ENCODE peak calls at places on chromosomes 2 and 18, in ten cellular contexts. One of them, this sample, is unnamed.

GRCh38 chr2:134119672-134120159 is 134.2 kb upstream of the MGAT5 start:
- DNase-seq in stimulated activated CD8-positive, alpha-beta memory T cell treated with anti-CD3 and anti-CD28 coated beads, Interleukin-7, amount 100 ng/mL, for 24 hours: peak
- DNase-seq in HT-29: peak
- DNase-seq in Daoy: peak
- DNase-seq in HFFc6: peak
- DNase-seq in activated CD8-positive, alpha-beta T cell treated with anti-CD3 and anti-CD28 coated beads for 36 hours: peak
- DNase-seq in effector CD4-positive, alpha-beta T cell: peak
- DNase-seq in brain microvascular endothelial cell: peak
- DNase-seq in A549: peak
- DNase-seq in stimulated activated CD4-positive, alpha-beta T cell treated with anti-CD3 and anti-CD28 coated beads, Interleukin-15, amount 100 ng/mL, for 24 hours: peak
- DNase-seq in this sample: peak

GRCh38 chr2:112626604-112627059 is 19.1 kb upstream of the SLC20A1 start:
- DNase-seq in stimulated activated CD4-positive, alpha-beta T cell treated with anti-CD3 and anti-CD28 coated beads, Interleukin-15, amount 100 ng/mL, for 24 hours: peak
- DNase-seq in HT-29: peak
- DNase-seq in stimulated activated CD8-positive, alpha-beta memory T cell treated with anti-CD3 and anti-CD28 coated beads, Interleukin-7, amount 100 ng/mL, for 24 hours: no peak
- DNase-seq in HFFc6: peak
- DNase-seq in brain microvascular endothelial cell: no peak
- DNase-seq in A549: peak
- DNase-seq in Daoy: peak
- DNase-seq in activated CD8-positive, alpha-beta T cell treated with anti-CD3 and anti-CD28 coated beads for 36 hours: peak
- DNase-seq in effector CD4-positive, alpha-beta T cell: peak
- DNase-seq in this sample: no peak

GRCh38 chr2:198004921-198005829 is 200.8 kb downstream of the PLCL1 start:
- DNase-seq in HFFc6: no peak
- DNase-seq in A549: no peak
- DNase-seq in Daoy: no peak
- DNase-seq in HT-29: no peak
- DNase-seq in effector CD4-positive, alpha-beta T cell: no peak
- DNase-seq in activated CD8-positive, alpha-beta T cell treated with anti-CD3 and anti-CD28 coated beads for 36 hours: peak
- DNase-seq in brain microvascular endothelial cell: no peak
- DNase-seq in stimulated activated CD8-positive, alpha-beta memory T cell treated with anti-CD3 and anti-CD28 coated beads, Interleukin-7, amount 100 ng/mL, for 24 hours: no peak
- DNase-seq in stimulated activated CD4-positive, alpha-beta T cell treated with anti-CD3 and anti-CD28 coated beads, Interleukin-15, amount 100 ng/mL, for 24 hours: peak
- DNase-seq in this sample: no peak

GRCh38 chr2:135317375-135317774 is 213.6 kb downstream of the ZRANB3 start:
- DNase-seq in effector CD4-positive, alpha-beta T cell: no peak
- DNase-seq in HT-29: no peak
- DNase-seq in stimulated activated CD4-positive, alpha-beta T cell treated with anti-CD3 and anti-CD28 coated beads, Interleukin-15, amount 100 ng/mL, for 24 hours: no peak
- DNase-seq in Daoy: no peak
- DNase-seq in HFFc6: no peak
- DNase-seq in stimulated activated CD8-positive, alpha-beta memory T cell treated with anti-CD3 and anti-CD28 coated beads, Interleukin-7, amount 100 ng/mL, for 24 hours: no peak
- DNase-seq in A549: no peak
- DNase-seq in brain microvascular endothelial cell: no peak
- DNase-seq in activated CD8-positive, alpha-beta T cell treated with anti-CD3 and anti-CD28 coated beads for 36 hours: no peak
- DNase-seq in this sample: no peak

GRCh38 chr18:3758531-3758930 is 308.6 kb downstream of the TGIF1 start:
- DNase-seq in activated CD8-positive, alpha-beta T cell treated with anti-CD3 and anti-CD28 coated beads for 36 hours: no peak
- DNase-seq in Daoy: peak
- DNase-seq in HT-29: no peak
- DNase-seq in effector CD4-positive, alpha-beta T cell: no peak
- DNase-seq in stimulated activated CD4-positive, alpha-beta T cell treated with anti-CD3 and anti-CD28 coated beads, Interleukin-15, amount 100 ng/mL, for 24 hours: no peak
- DNase-seq in brain microvascular endothelial cell: peak
- DNase-seq in stimulated activated CD8-positive, alpha-beta memory T cell treated with anti-CD3 and anti-CD28 coated beads, Interleukin-7, amount 100 ng/mL, for 24 hours: no peak
- DNase-seq in HFFc6: peak
- DNase-seq in A549: peak
- DNase-seq in this sample: no peak

GRCh38 chr2:231890896-231891513 is 35.2 kb downstream of the NPPC start:
- DNase-seq in activated CD8-positive, alpha-beta T cell treated with anti-CD3 and anti-CD28 coated beads for 36 hours: no peak
- DNase-seq in HT-29: peak
- DNase-seq in Daoy: no peak
- DNase-seq in A549: no peak
- DNase-seq in effector CD4-positive, alpha-beta T cell: no peak
- DNase-seq in stimulated activated CD8-positive, alpha-beta memory T cell treated with anti-CD3 and anti-CD28 coated beads, Interleukin-7, amount 100 ng/mL, for 24 hours: no peak
- DNase-seq in brain microvascular endothelial cell: no peak
- DNase-seq in stimulated activated CD4-positive, alpha-beta T cell treated with anti-CD3 and anti-CD28 coated beads, Interleukin-15, amount 100 ng/mL, for 24 hours: no peak
- DNase-seq in HFFc6: no peak
- DNase-seq in this sample: no peak

GRCh38 chr2:237254911-237255578 is 158.9 kb downstream of the COL6A3 start:
- DNase-seq in effector CD4-positive, alpha-beta T cell: no peak
- DNase-seq in activated CD8-positive, alpha-beta T cell treated with anti-CD3 and anti-CD28 coated beads for 36 hours: no peak
- DNase-seq in Daoy: peak
- DNase-seq in HT-29: no peak
- DNase-seq in stimulated activated CD8-positive, alpha-beta memory T cell treated with anti-CD3 and anti-CD28 coated beads, Interleukin-7, amount 100 ng/mL, for 24 hours: no peak
- DNase-seq in HFFc6: peak
- DNase-seq in stimulated activated CD4-positive, alpha-beta T cell treated with anti-CD3 and anti-CD28 coated beads, Interleukin-15, amount 100 ng/mL, for 24 hours: no peak
- DNase-seq in brain microvascular endothelial cell: peak
- DNase-seq in A549: no peak
- DNase-seq in this sample: no peak

GRCh38 chr2:88003074-88003755 is 13.1 kb downstream of the RNU2-63P start:
- DNase-seq in stimulated activated CD4-positive, alpha-beta T cell treated with anti-CD3 and anti-CD28 coated beads, Interleukin-15, amount 100 ng/mL, for 24 hours: no peak
- DNase-seq in brain microvascular endothelial cell: no peak
- DNase-seq in HT-29: no peak
- DNase-seq in Daoy: no peak
- DNase-seq in A549: no peak
- DNase-seq in effector CD4-positive, alpha-beta T cell: no peak
- DNase-seq in HFFc6: no peak
- DNase-seq in activated CD8-positive, alpha-beta T cell treated with anti-CD3 and anti-CD28 coated beads for 36 hours: no peak
- DNase-seq in stimulated activated CD8-positive, alpha-beta memory T cell treated with anti-CD3 and anti-CD28 coated beads, Interleukin-7, amount 100 ng/mL, for 24 hours: no peak
- DNase-seq in this sample: no peak

GRCh38 chr18:60753753-60754152 is 381.2 kb upstream of the MC4R start:
- DNase-seq in stimulated activated CD4-positive, alpha-beta T cell treated with anti-CD3 and anti-CD28 coated beads, Interleukin-15, amount 100 ng/mL, for 24 hours: no peak
- DNase-seq in effector CD4-positive, alpha-beta T cell: no peak
- DNase-seq in Daoy: no peak
- DNase-seq in A549: no peak
- DNase-seq in HFFc6: no peak
- DNase-seq in activated CD8-positive, alpha-beta T cell treated with anti-CD3 and anti-CD28 coated beads for 36 hours: no peak
- DNase-seq in HT-29: no peak
- DNase-seq in stimulated activated CD8-positive, alpha-beta memory T cell treated with anti-CD3 and anti-CD28 coated beads, Interleukin-7, amount 100 ng/mL, for 24 hours: no peak
- DNase-seq in brain microvascular endothelial cell: no peak
- DNase-seq in this sample: no peak

GRCh38 chr2:239597216-239597615 is 196.4 kb upstream of the HDAC4 start:
- DNase-seq in stimulated activated CD8-positive, alpha-beta memory T cell treated with anti-CD3 and anti-CD28 coated beads, Interleukin-7, amount 100 ng/mL, for 24 hours: no peak
- DNase-seq in Daoy: no peak
- DNase-seq in HT-29: no peak
- DNase-seq in effector CD4-positive, alpha-beta T cell: no peak
- DNase-seq in stimulated activated CD4-positive, alpha-beta T cell treated with anti-CD3 and anti-CD28 coated beads, Interleukin-15, amount 100 ng/mL, for 24 hours: peak
- DNase-seq in HFFc6: no peak
- DNase-seq in activated CD8-positive, alpha-beta T cell treated with anti-CD3 and anti-CD28 coated beads for 36 hours: no peak
- DNase-seq in brain microvascular endothelial cell: no peak
- DNase-seq in A549: no peak
- DNase-seq in this sample: no peak

GRCh38 chr2:150605664-150606063 is 118.2 kb upstream of the RND3 start:
- DNase-seq in A549: no peak
- DNase-seq in activated CD8-positive, alpha-beta T cell treated with anti-CD3 and anti-CD28 coated beads for 36 hours: no peak
- DNase-seq in stimulated activated CD4-positive, alpha-beta T cell treated with anti-CD3 and anti-CD28 coated beads, Interleukin-15, amount 100 ng/mL, for 24 hours: no peak
- DNase-seq in Daoy: no peak
- DNase-seq in stimulated activated CD8-positive, alpha-beta memory T cell treated with anti-CD3 and anti-CD28 coated beads, Interleukin-7, amount 100 ng/mL, for 24 hours: no peak
- DNase-seq in brain microvascular endothelial cell: no peak
- DNase-seq in HFFc6: no peak
- DNase-seq in HT-29: no peak
- DNase-seq in effector CD4-positive, alpha-beta T cell: no peak
- DNase-seq in this sample: no peak

GRCh38 chr2:105723431-105723830 is 21.3 kb upstream of the NCK2 start:
- DNase-seq in A549: no peak
- DNase-seq in HFFc6: no peak
- DNase-seq in HT-29: no peak
- DNase-seq in activated CD8-positive, alpha-beta T cell treated with anti-CD3 and anti-CD28 coated beads for 36 hours: no peak
- DNase-seq in effector CD4-positive, alpha-beta T cell: no peak
- DNase-seq in stimulated activated CD8-positive, alpha-beta memory T cell treated with anti-CD3 and anti-CD28 coated beads, Interleukin-7, amount 100 ng/mL, for 24 hours: no peak
- DNase-seq in brain microvascular endothelial cell: no peak
- DNase-seq in Daoy: no peak
- DNase-seq in stimulated activated CD4-positive, alpha-beta T cell treated with anti-CD3 and anti-CD28 coated beads, Interleukin-15, amount 100 ng/mL, for 24 hours: no peak
- DNase-seq in this sample: no peak

GRCh38 chr2:191048073-191048472 is 34.1 kb upstream of the STAT1 start:
- DNase-seq in stimulated activated CD4-positive, alpha-beta T cell treated with anti-CD3 and anti-CD28 coated beads, Interleukin-15, amount 100 ng/mL, for 24 hours: no peak
- DNase-seq in brain microvascular endothelial cell: peak
- DNase-seq in HFFc6: no peak
- DNase-seq in Daoy: no peak
- DNase-seq in A549: peak
- DNase-seq in effector CD4-positive, alpha-beta T cell: no peak
- DNase-seq in activated CD8-positive, alpha-beta T cell treated with anti-CD3 and anti-CD28 coated beads for 36 hours: no peak
- DNase-seq in HT-29: no peak
- DNase-seq in stimulated activated CD8-positive, alpha-beta memory T cell treated with anti-CD3 and anti-CD28 coated beads, Interleukin-7, amount 100 ng/mL, for 24 hours: no peak
- DNase-seq in this sample: peak

GRCh38 chr2:72033636-72034035 is 114.0 kb downstream of the CYP26B1 start:
- DNase-seq in brain microvascular endothelial cell: no peak
- DNase-seq in stimulated activated CD8-positive, alpha-beta memory T cell treated with anti-CD3 and anti-CD28 coated beads, Interleukin-7, amount 100 ng/mL, for 24 hours: no peak
- DNase-seq in stimulated activated CD4-positive, alpha-beta T cell treated with anti-CD3 and anti-CD28 coated beads, Interleukin-15, amount 100 ng/mL, for 24 hours: no peak
- DNase-seq in activated CD8-positive, alpha-beta T cell treated with anti-CD3 and anti-CD28 coated beads for 36 hours: no peak
- DNase-seq in HT-29: no peak
- DNase-seq in HFFc6: no peak
- DNase-seq in effector CD4-positive, alpha-beta T cell: no peak
- DNase-seq in A549: no peak
- DNase-seq in Daoy: no peak
- DNase-seq in this sample: no peak

GRCh38 chr2:65612654-65613053 is 180.3 kb upstream of the SPRED2 start:
- DNase-seq in effector CD4-positive, alpha-beta T cell: no peak
- DNase-seq in stimulated activated CD8-positive, alpha-beta memory T cell treated with anti-CD3 and anti-CD28 coated beads, Interleukin-7, amount 100 ng/mL, for 24 hours: no peak
- DNase-seq in Daoy: no peak
- DNase-seq in activated CD8-positive, alpha-beta T cell treated with anti-CD3 and anti-CD28 coated beads for 36 hours: no peak
- DNase-seq in stimulated activated CD4-positive, alpha-beta T cell treated with anti-CD3 and anti-CD28 coated beads, Interleukin-15, amount 100 ng/mL, for 24 hours: no peak
- DNase-seq in A549: peak
- DNase-seq in HT-29: no peak
- DNase-seq in HFFc6: peak
- DNase-seq in brain microvascular endothelial cell: no peak
- DNase-seq in this sample: no peak

GRCh38 chr18:57901819-57902600 is 98.9 kb upstream of the ATP8B1 start:
- DNase-seq in HT-29: peak
- DNase-seq in Daoy: peak
- DNase-seq in stimulated activated CD4-positive, alpha-beta T cell treated with anti-CD3 and anti-CD28 coated beads, Interleukin-15, amount 100 ng/mL, for 24 hours: no peak
- DNase-seq in A549: peak
- DNase-seq in stimulated activated CD8-positive, alpha-beta memory T cell treated with anti-CD3 and anti-CD28 coated beads, Interleukin-7, amount 100 ng/mL, for 24 hours: no peak
- DNase-seq in activated CD8-positive, alpha-beta T cell treated with anti-CD3 and anti-CD28 coated beads for 36 hours: no peak
- DNase-seq in brain microvascular endothelial cell: peak
- DNase-seq in effector CD4-positive, alpha-beta T cell: no peak
- DNase-seq in HFFc6: no peak
- DNase-seq in this sample: no peak

GRCh38 chr2:85710687-85711577 is 16.8 kb downstream of the GNLY start:
- DNase-seq in stimulated activated CD8-positive, alpha-beta memory T cell treated with anti-CD3 and anti-CD28 coated beads, Interleukin-7, amount 100 ng/mL, for 24 hours: no peak
- DNase-seq in stimulated activated CD4-positive, alpha-beta T cell treated with anti-CD3 and anti-CD28 coated beads, Interleukin-15, amount 100 ng/mL, for 24 hours: no peak
- DNase-seq in HT-29: no peak
- DNase-seq in brain microvascular endothelial cell: no peak
- DNase-seq in activated CD8-positive, alpha-beta T cell treated with anti-CD3 and anti-CD28 coated beads for 36 hours: no peak
- DNase-seq in effector CD4-positive, alpha-beta T cell: no peak
- DNase-seq in HFFc6: no peak
- DNase-seq in Daoy: no peak
- DNase-seq in A549: no peak
- DNase-seq in this sample: no peak

GRCh38 chr2:84914334-84914733 is 8.9 kb downstream of the TMSB10 start:
- DNase-seq in activated CD8-positive, alpha-beta T cell treated with anti-CD3 and anti-CD28 coated beads for 36 hours: no peak
- DNase-seq in A549: no peak
- DNase-seq in effector CD4-positive, alpha-beta T cell: no peak
- DNase-seq in stimulated activated CD8-positive, alpha-beta memory T cell treated with anti-CD3 and anti-CD28 coated beads, Interleukin-7, amount 100 ng/mL, for 24 hours: no peak
- DNase-seq in brain microvascular endothelial cell: no peak
- DNase-seq in HFFc6: no peak
- DNase-seq in HT-29: no peak
- DNase-seq in stimulated activated CD4-positive, alpha-beta T cell treated with anti-CD3 and anti-CD28 coated beads, Interleukin-15, amount 100 ng/mL, for 24 hours: no peak
- DNase-seq in Daoy: no peak
- DNase-seq in this sample: no peak

GRCh38 chr2:96470089-96470488 is 35.1 kb downstream of the NEURL3 start:
- DNase-seq in stimulated activated CD8-positive, alpha-beta memory T cell treated with anti-CD3 and anti-CD28 coated beads, Interleukin-7, amount 100 ng/mL, for 24 hours: no peak
- DNase-seq in activated CD8-positive, alpha-beta T cell treated with anti-CD3 and anti-CD28 coated beads for 36 hours: no peak
- DNase-seq in brain microvascular endothelial cell: no peak
- DNase-seq in stimulated activated CD4-positive, alpha-beta T cell treated with anti-CD3 and anti-CD28 coated beads, Interleukin-15, amount 100 ng/mL, for 24 hours: no peak
- DNase-seq in Daoy: no peak
- DNase-seq in A549: no peak
- DNase-seq in HT-29: no peak
- DNase-seq in HFFc6: no peak
- DNase-seq in effector CD4-positive, alpha-beta T cell: no peak
- DNase-seq in this sample: no peak

GRCh38 chr18:3511980-3512379 is 62.0 kb downstream of the TGIF1 start:
- DNase-seq in activated CD8-positive, alpha-beta T cell treated with anti-CD3 and anti-CD28 coated beads for 36 hours: peak
- DNase-seq in stimulated activated CD4-positive, alpha-beta T cell treated with anti-CD3 and anti-CD28 coated beads, Interleukin-15, amount 100 ng/mL, for 24 hours: no peak
- DNase-seq in Daoy: peak
- DNase-seq in stimulated activated CD8-positive, alpha-beta memory T cell treated with anti-CD3 and anti-CD28 coated beads, Interleukin-7, amount 100 ng/mL, for 24 hours: no peak
- DNase-seq in A549: peak
- DNase-seq in effector CD4-positive, alpha-beta T cell: no peak
- DNase-seq in brain microvascular endothelial cell: peak
- DNase-seq in HT-29: peak
- DNase-seq in HFFc6: peak
- DNase-seq in this sample: peak

GRCh38 chr2:95344656-95345055 is 47.5 kb downstream of the KCNIP3 start:
- DNase-seq in HT-29: no peak
- DNase-seq in brain microvascular endothelial cell: no peak
- DNase-seq in effector CD4-positive, alpha-beta T cell: no peak
- DNase-seq in A549: no peak
- DNase-seq in Daoy: no peak
- DNase-seq in HFFc6: no peak
- DNase-seq in stimulated activated CD8-positive, alpha-beta memory T cell treated with anti-CD3 and anti-CD28 coated beads, Interleukin-7, amount 100 ng/mL, for 24 hours: no peak
- DNase-seq in stimulated activated CD4-positive, alpha-beta T cell treated with anti-CD3 and anti-CD28 coated beads, Interleukin-15, amount 100 ng/mL, for 24 hours: no peak
- DNase-seq in activated CD8-positive, alpha-beta T cell treated with anti-CD3 and anti-CD28 coated beads for 36 hours: no peak
- DNase-seq in this sample: no peak